ENCODE peak calls at places on chromosomes 12 and 14, in seven cellular contexts. X is fibroblast of mammary gland, Z is head of caudate nucleus, S is endothelial cell of umbilical vein, D is foreskin keratinocyte, G is frontal cortex, Q is T-helper 1 cell. F is an unnamed sample.

GRCh38 chr14:76446921-76447320 is 71.0 kb downstream of the ESRRB start:
- DNase-seq in G (no peak), S (no peak), D (no peak), X (no peak), Z (no peak), Q (no peak), F (no peak)

GRCh38 chr12:92272301-92272964 is 126.8 kb upstream of the BTG1 start:
- DNase-seq in G (no peak), Z (no peak), D (no peak), X (no peak), Q (no peak), S (no peak), F (no peak)

GRCh38 chr14:68851078-68851477 is 58.2 kb upstream of the ZFP36L1 start:
- DNase-seq in D (no peak), S (no peak), Z (no peak), Q (no peak), G (no peak), X (no peak), F (no peak)

GRCh38 chr12:27542628-27543027 is 18.6 kb downstream of the PPFIBP1 start:
- DNase-seq in Q (no peak), X (peak), Z (no peak), D (peak), S (no peak), G (no peak), F (no peak)

GRCh38 chr12:112419269-112420133 is 754 bp downstream of the PTPN11 start:
- DNase-seq in D (peak), G (no peak), Q (peak), Z (no peak), S (peak), X (peak), F (no peak)

GRCh38 chr12:96427269-96427729 is 27.1 kb upstream of the CDK17 start:
- DNase-seq in Z (no peak), D (peak), G (no peak), S (peak), X (peak), Q (peak), F (no peak)

GRCh38 chr12:131619736-131620506 is 91.0 kb upstream of the SFSWAP start:
- DNase-seq in Z (no peak), D (no peak), S (no peak), G (no peak), X (no peak), Q (no peak), F (no peak)

GRCh38 chr12:98533723-98534251 is 18.4 kb downstream of the TMPO start:
- DNase-seq in G (no peak), X (no peak), S (no peak), Q (no peak), D (no peak), Z (no peak), F (no peak)

GRCh38 chr12:46825526-46826414 is at the start of gene SLC38A4:
- DNase-seq in X (peak), S (peak), Q (no peak), Z (no peak), D (no peak), G (no peak), F (no peak)

GRCh38 chr12:125773033-125773432 is 707.8 kb downstream of the AACS start:
- DNase-seq in Q (peak), S (no peak), Z (peak), G (no peak), X (peak), D (no peak), F (no peak)

GRCh38 chr12:87025976-87026375 is 769.8 kb upstream of the MGAT4C start:
- DNase-seq in Q (no peak), D (no peak), G (no peak), Z (no peak), X (no peak), S (no peak), F (no peak)

GRCh38 chr12:63354919-63355318 is 203.9 kb upstream of the AVPR1A start:
- DNase-seq in G (no peak), Z (no peak), D (no peak), S (no peak), X (no peak), Q (no peak), F (no peak)

GRCh38 chr12:107759410-107759809 is 1.5 kb downstream of the PRDM4 start:
- DNase-seq in G (no peak), Z (no peak), X (peak), Q (peak), D (peak), S (peak), F (no peak)

GRCh38 chr14:68719634-68720384 is 73.1 kb downstream of the ZFP36L1 start:
- DNase-seq in G (no peak), Z (no peak), S (no peak), Q (peak), X (no peak), D (no peak), F (no peak)

GRCh38 chr12:31476437-31476836 is 114.5 kb downstream of the DENND5B start:
- DNase-seq in X (no peak), G (no peak), Z (no peak), S (no peak), D (no peak), Q (no peak), F (no peak)

GRCh38 chr12:30764251-30764650 is 9.5 kb upstream of the CAPRIN2 start:
- DNase-seq in S (no peak), Z (no peak), G (no peak), D (no peak), X (no peak), Q (no peak), F (no peak)

GRCh38 chr12:46963977-46964376 is 115.4 kb upstream of the PCED1B start:
- DNase-seq in G (no peak), S (peak), X (peak), D (peak), Q (no peak), Z (no peak), F (no peak)

GRCh38 chr12:121060149-121061001 is 21.3 kb upstream of the OASL start:
- DNase-seq in Z (peak), G (no peak), X (peak), D (no peak), S (peak), Q (peak), F (no peak)

GRCh38 chr12:14953752-14954151 is 7.6 kb downstream of the ARHGDIB start:
- DNase-seq in Q (no peak), D (no peak), X (no peak), G (no peak), Z (no peak), S (no peak), F (no peak)

GRCh38 chr12:119415714-119416113 is 81.2 kb downstream of the CCDC60 start:
- DNase-seq in S (no peak), Z (no peak), D (no peak), G (no peak), X (no peak), Q (no peak), F (no peak)

GRCh38 chr12:89542912-89543592 is 17.2 kb upstream of the POC1B start:
- DNase-seq in Z (peak), Q (peak), G (no peak), D (peak), X (peak), S (peak), F (peak)

GRCh38 chr14:32428875-32429274 is 99.8 kb downstream of the AKAP6 start:
- DNase-seq in Z (no peak), S (no peak), X (no peak), Q (no peak), D (no peak), G (no peak), F (no peak)

GRCh38 chr12:76586764-76587395 is 27.3 kb upstream of the OSBPL8 start:
- DNase-seq in D (no peak), G (no peak), Z (peak), S (peak), X (peak), Q (peak), F (no peak)

GRCh38 chr14:49881296-49882006 is 11.4 kb upstream of the ARF6 start:
- DNase-seq in S (no peak), Z (no peak), G (no peak), D (no peak), Q (no peak), X (no peak), F (no peak)